ENCODE peak calls at places on chromosomes 4 and X, in six cellular contexts. One of them, this sample, is unnamed.

GRCh38 chr4:67122029-67122428 is 423.3 kb downstream of the CENPC start:
- DNase-seq in activated CD8-positive, alpha-beta T cell treated with anti-CD3 and anti-CD28 coated beads for 36 hours: no peak
- DNase-seq in H4: peak
- DNase-seq in activated naive CD4-positive, alpha-beta T cell treated with anti-CD3 and anti-CD28 coated beads, Interleukin-2, amount 50 U/mL, for 72 hours: no peak
- DNase-seq in lung: no peak
- DNase-seq in type B pancreatic cell: no peak
- DNase-seq in this sample: no peak

GRCh38 chr4:137909910-137910309 is 332.2 kb downstream of the SLC7A11 start:
- DNase-seq in activated CD8-positive, alpha-beta T cell treated with anti-CD3 and anti-CD28 coated beads for 36 hours: no peak
- DNase-seq in H4: no peak
- DNase-seq in activated naive CD4-positive, alpha-beta T cell treated with anti-CD3 and anti-CD28 coated beads, Interleukin-2, amount 50 U/mL, for 72 hours: no peak
- DNase-seq in lung: no peak
- DNase-seq in type B pancreatic cell: no peak
- DNase-seq in this sample: peak

GRCh38 chrX:41474726-41475100 is 27.6 kb downstream of the NYX start:
- DNase-seq in activated CD8-positive, alpha-beta T cell treated with anti-CD3 and anti-CD28 coated beads for 36 hours: no peak
- DNase-seq in H4: no peak
- DNase-seq in activated naive CD4-positive, alpha-beta T cell treated with anti-CD3 and anti-CD28 coated beads, Interleukin-2, amount 50 U/mL, for 72 hours: no peak
- DNase-seq in lung: no peak
- DNase-seq in type B pancreatic cell: no peak
- DNase-seq in this sample: no peak

GRCh38 chr4:75069493-75070074 is 136.7 kb downstream of the PARM1 start:
- DNase-seq in activated CD8-positive, alpha-beta T cell treated with anti-CD3 and anti-CD28 coated beads for 36 hours: no peak
- DNase-seq in H4: no peak
- DNase-seq in activated naive CD4-positive, alpha-beta T cell treated with anti-CD3 and anti-CD28 coated beads, Interleukin-2, amount 50 U/mL, for 72 hours: no peak
- DNase-seq in lung: no peak
- DNase-seq in type B pancreatic cell: no peak
- DNase-seq in this sample: no peak

GRCh38 chrX:130025256-130025655 is 42.8 kb downstream of the BCORL1 start:
- DNase-seq in activated CD8-positive, alpha-beta T cell treated with anti-CD3 and anti-CD28 coated beads for 36 hours: no peak
- DNase-seq in H4: no peak
- DNase-seq in activated naive CD4-positive, alpha-beta T cell treated with anti-CD3 and anti-CD28 coated beads, Interleukin-2, amount 50 U/mL, for 72 hours: no peak
- DNase-seq in lung: no peak
- DNase-seq in type B pancreatic cell: no peak
- DNase-seq in this sample: peak

GRCh38 chr4:52982246-52982950 is 120.3 kb downstream of the RASL11B start:
- DNase-seq in activated CD8-positive, alpha-beta T cell treated with anti-CD3 and anti-CD28 coated beads for 36 hours: no peak
- DNase-seq in H4: peak
- DNase-seq in activated naive CD4-positive, alpha-beta T cell treated with anti-CD3 and anti-CD28 coated beads, Interleukin-2, amount 50 U/mL, for 72 hours: no peak
- DNase-seq in lung: no peak
- DNase-seq in type B pancreatic cell: no peak
- DNase-seq in this sample: peak

GRCh38 chr4:89915937-89916336 is 21.3 kb downstream of the MMRN1 start:
- DNase-seq in activated CD8-positive, alpha-beta T cell treated with anti-CD3 and anti-CD28 coated beads for 36 hours: no peak
- DNase-seq in H4: no peak
- DNase-seq in activated naive CD4-positive, alpha-beta T cell treated with anti-CD3 and anti-CD28 coated beads, Interleukin-2, amount 50 U/mL, for 72 hours: no peak
- DNase-seq in lung: no peak
- DNase-seq in type B pancreatic cell: no peak
- DNase-seq in this sample: no peak

GRCh38 chr4:175560628-175561027 is 251.4 kb downstream of the GPM6A start:
- DNase-seq in activated CD8-positive, alpha-beta T cell treated with anti-CD3 and anti-CD28 coated beads for 36 hours: no peak
- DNase-seq in H4: peak
- DNase-seq in activated naive CD4-positive, alpha-beta T cell treated with anti-CD3 and anti-CD28 coated beads, Interleukin-2, amount 50 U/mL, for 72 hours: no peak
- DNase-seq in lung: no peak
- DNase-seq in type B pancreatic cell: no peak
- DNase-seq in this sample: no peak

GRCh38 chrX:81174286-81174685 is 27.4 kb downstream of the HMGN5 start:
- DNase-seq in activated CD8-positive, alpha-beta T cell treated with anti-CD3 and anti-CD28 coated beads for 36 hours: no peak
- DNase-seq in H4: peak
- DNase-seq in activated naive CD4-positive, alpha-beta T cell treated with anti-CD3 and anti-CD28 coated beads, Interleukin-2, amount 50 U/mL, for 72 hours: no peak
- DNase-seq in lung: no peak
- DNase-seq in type B pancreatic cell: no peak
- DNase-seq in this sample: peak

GRCh38 chr4:931960-932712 is at the start of the genes GAK and TMEM175:
- DNase-seq in activated CD8-positive, alpha-beta T cell treated with anti-CD3 and anti-CD28 coated beads for 36 hours: peak
- DNase-seq in H4: peak
- DNase-seq in activated naive CD4-positive, alpha-beta T cell treated with anti-CD3 and anti-CD28 coated beads, Interleukin-2, amount 50 U/mL, for 72 hours: peak
- DNase-seq in lung: peak
- DNase-seq in type B pancreatic cell: peak
- DNase-seq in this sample: peak

GRCh38 chrX:70033348-70033747 is 16.4 kb downstream of the AWAT2 start:
- DNase-seq in activated CD8-positive, alpha-beta T cell treated with anti-CD3 and anti-CD28 coated beads for 36 hours: peak
- DNase-seq in H4: peak
- DNase-seq in activated naive CD4-positive, alpha-beta T cell treated with anti-CD3 and anti-CD28 coated beads, Interleukin-2, amount 50 U/mL, for 72 hours: peak
- DNase-seq in lung: no peak
- DNase-seq in type B pancreatic cell: no peak
- DNase-seq in this sample: peak

GRCh38 chrX:12949205-12949926 is 25.5 kb upstream of the TMSB4X start:
- DNase-seq in activated CD8-positive, alpha-beta T cell treated with anti-CD3 and anti-CD28 coated beads for 36 hours: no peak
- DNase-seq in H4: no peak
- DNase-seq in activated naive CD4-positive, alpha-beta T cell treated with anti-CD3 and anti-CD28 coated beads, Interleukin-2, amount 50 U/mL, for 72 hours: no peak
- DNase-seq in lung: no peak
- DNase-seq in type B pancreatic cell: no peak
- DNase-seq in this sample: peak

GRCh38 chrX:72314881-72315280 is 9.2 kb upstream of the CITED1 start:
- DNase-seq in activated CD8-positive, alpha-beta T cell treated with anti-CD3 and anti-CD28 coated beads for 36 hours: no peak
- DNase-seq in H4: no peak
- DNase-seq in activated naive CD4-positive, alpha-beta T cell treated with anti-CD3 and anti-CD28 coated beads, Interleukin-2, amount 50 U/mL, for 72 hours: no peak
- DNase-seq in lung: no peak
- DNase-seq in type B pancreatic cell: no peak
- DNase-seq in this sample: no peak

GRCh38 chrX:10900585-10901289 is 210.4 kb upstream of the HCCS start:
- DNase-seq in activated CD8-positive, alpha-beta T cell treated with anti-CD3 and anti-CD28 coated beads for 36 hours: no peak
- DNase-seq in H4: no peak
- DNase-seq in activated naive CD4-positive, alpha-beta T cell treated with anti-CD3 and anti-CD28 coated beads, Interleukin-2, amount 50 U/mL, for 72 hours: no peak
- DNase-seq in lung: no peak
- DNase-seq in type B pancreatic cell: no peak
- DNase-seq in this sample: no peak

GRCh38 chrX:63855896-63856295 is 70.9 kb upstream of the ARHGEF9 start:
- DNase-seq in activated CD8-positive, alpha-beta T cell treated with anti-CD3 and anti-CD28 coated beads for 36 hours: no peak
- DNase-seq in H4: no peak
- DNase-seq in activated naive CD4-positive, alpha-beta T cell treated with anti-CD3 and anti-CD28 coated beads, Interleukin-2, amount 50 U/mL, for 72 hours: no peak
- DNase-seq in lung: no peak
- DNase-seq in type B pancreatic cell: no peak
- DNase-seq in this sample: no peak

GRCh38 chr4:38137080-38137479 is 176.9 kb downstream of the PTTG2 start:
- DNase-seq in activated CD8-positive, alpha-beta T cell treated with anti-CD3 and anti-CD28 coated beads for 36 hours: no peak
- DNase-seq in H4: no peak
- DNase-seq in activated naive CD4-positive, alpha-beta T cell treated with anti-CD3 and anti-CD28 coated beads, Interleukin-2, amount 50 U/mL, for 72 hours: no peak
- DNase-seq in lung: no peak
- DNase-seq in type B pancreatic cell: no peak
- DNase-seq in this sample: no peak

GRCh38 chrX:119758682-119759332 is 419 bp downstream of the SOWAHD start:
- DNase-seq in activated CD8-positive, alpha-beta T cell treated with anti-CD3 and anti-CD28 coated beads for 36 hours: peak
- DNase-seq in H4: no peak
- DNase-seq in activated naive CD4-positive, alpha-beta T cell treated with anti-CD3 and anti-CD28 coated beads, Interleukin-2, amount 50 U/mL, for 72 hours: peak
- DNase-seq in lung: no peak
- DNase-seq in type B pancreatic cell: no peak
- DNase-seq in this sample: no peak

GRCh38 chrX:31200430-31200829 is 128.6 kb upstream of the FTHL17 start:
- DNase-seq in activated CD8-positive, alpha-beta T cell treated with anti-CD3 and anti-CD28 coated beads for 36 hours: no peak
- DNase-seq in H4: no peak
- DNase-seq in activated naive CD4-positive, alpha-beta T cell treated with anti-CD3 and anti-CD28 coated beads, Interleukin-2, amount 50 U/mL, for 72 hours: no peak
- DNase-seq in lung: no peak
- DNase-seq in type B pancreatic cell: no peak
- DNase-seq in this sample: no peak

GRCh38 chrX:151735219-151735618 is 673 bp downstream of the CNGA2 start:
- DNase-seq in activated CD8-positive, alpha-beta T cell treated with anti-CD3 and anti-CD28 coated beads for 36 hours: no peak
- DNase-seq in H4: no peak
- DNase-seq in activated naive CD4-positive, alpha-beta T cell treated with anti-CD3 and anti-CD28 coated beads, Interleukin-2, amount 50 U/mL, for 72 hours: no peak
- DNase-seq in lung: no peak
- DNase-seq in type B pancreatic cell: no peak
- DNase-seq in this sample: no peak

GRCh38 chr4:140048419-140049022 is 105.5 kb downstream of the MAML3 start:
- DNase-seq in activated CD8-positive, alpha-beta T cell treated with anti-CD3 and anti-CD28 coated beads for 36 hours: no peak
- DNase-seq in H4: no peak
- DNase-seq in activated naive CD4-positive, alpha-beta T cell treated with anti-CD3 and anti-CD28 coated beads, Interleukin-2, amount 50 U/mL, for 72 hours: no peak
- DNase-seq in lung: no peak
- DNase-seq in type B pancreatic cell: no peak
- DNase-seq in this sample: no peak

GRCh38 chr4:105135746-105136145 is 10.9 kb upstream of the TET2 start:
- DNase-seq in activated CD8-positive, alpha-beta T cell treated with anti-CD3 and anti-CD28 coated beads for 36 hours: no peak
- DNase-seq in H4: no peak
- DNase-seq in activated naive CD4-positive, alpha-beta T cell treated with anti-CD3 and anti-CD28 coated beads, Interleukin-2, amount 50 U/mL, for 72 hours: no peak
- DNase-seq in lung: no peak
- DNase-seq in type B pancreatic cell: no peak
- DNase-seq in this sample: no peak

GRCh38 chr4:10584042-10584441 is 100.5 kb downstream of the CLNK start:
- DNase-seq in activated CD8-positive, alpha-beta T cell treated with anti-CD3 and anti-CD28 coated beads for 36 hours: no peak
- DNase-seq in H4: peak
- DNase-seq in activated naive CD4-positive, alpha-beta T cell treated with anti-CD3 and anti-CD28 coated beads, Interleukin-2, amount 50 U/mL, for 72 hours: no peak
- DNase-seq in lung: no peak
- DNase-seq in type B pancreatic cell: no peak
- DNase-seq in this sample: peak

GRCh38 chrX:21503593-21503992 is 129.4 kb downstream of the CNKSR2 start:
- DNase-seq in activated CD8-positive, alpha-beta T cell treated with anti-CD3 and anti-CD28 coated beads for 36 hours: no peak
- DNase-seq in H4: no peak
- DNase-seq in activated naive CD4-positive, alpha-beta T cell treated with anti-CD3 and anti-CD28 coated beads, Interleukin-2, amount 50 U/mL, for 72 hours: no peak
- DNase-seq in lung: no peak
- DNase-seq in type B pancreatic cell: no peak
- DNase-seq in this sample: no peak

GRCh38 chr4:175106301-175106700 is 188.1 kb downstream of the ADAM29 start:
- DNase-seq in activated CD8-positive, alpha-beta T cell treated with anti-CD3 and anti-CD28 coated beads for 36 hours: no peak
- DNase-seq in H4: no peak
- DNase-seq in activated naive CD4-positive, alpha-beta T cell treated with anti-CD3 and anti-CD28 coated beads, Interleukin-2, amount 50 U/mL, for 72 hours: no peak
- DNase-seq in lung: no peak
- DNase-seq in type B pancreatic cell: no peak
- DNase-seq in this sample: peak

GRCh38 chr4:3836802-3837601 is 70.8 kb downstream of the ADRA2C start:
- DNase-seq in activated CD8-positive, alpha-beta T cell treated with anti-CD3 and anti-CD28 coated beads for 36 hours: peak
- DNase-seq in H4: no peak
- DNase-seq in activated naive CD4-positive, alpha-beta T cell treated with anti-CD3 and anti-CD28 coated beads, Interleukin-2, amount 50 U/mL, for 72 hours: peak
- DNase-seq in lung: no peak
- DNase-seq in type B pancreatic cell: no peak
- DNase-seq in this sample: peak

GRCh38 chrX:116281106-116281505 is 110.6 kb downstream of the AGTR2 start:
- DNase-seq in activated CD8-positive, alpha-beta T cell treated with anti-CD3 and anti-CD28 coated beads for 36 hours: no peak
- DNase-seq in H4: no peak
- DNase-seq in activated naive CD4-positive, alpha-beta T cell treated with anti-CD3 and anti-CD28 coated beads, Interleukin-2, amount 50 U/mL, for 72 hours: no peak
- DNase-seq in lung: no peak
- DNase-seq in type B pancreatic cell: no peak
- DNase-seq in this sample: no peak

GRCh38 chr4:4861592-4862551 is 2.4 kb downstream of the MSX1 start:
- DNase-seq in activated CD8-positive, alpha-beta T cell treated with anti-CD3 and anti-CD28 coated beads for 36 hours: no peak
- DNase-seq in H4: no peak
- DNase-seq in activated naive CD4-positive, alpha-beta T cell treated with anti-CD3 and anti-CD28 coated beads, Interleukin-2, amount 50 U/mL, for 72 hours: peak
- DNase-seq in lung: no peak
- DNase-seq in type B pancreatic cell: no peak
- DNase-seq in this sample: no peak

GRCh38 chrX:68571292-68572256 is 72.7 kb downstream of the YIPF6 start:
- DNase-seq in activated CD8-positive, alpha-beta T cell treated with anti-CD3 and anti-CD28 coated beads for 36 hours: peak
- DNase-seq in H4: peak
- DNase-seq in activated naive CD4-positive, alpha-beta T cell treated with anti-CD3 and anti-CD28 coated beads, Interleukin-2, amount 50 U/mL, for 72 hours: peak
- DNase-seq in lung: no peak
- DNase-seq in type B pancreatic cell: no peak
- DNase-seq in this sample: no peak

GRCh38 chr4:139367421-139368090 is 65.3 kb upstream of the NDUFC1 start:
- DNase-seq in activated CD8-positive, alpha-beta T cell treated with anti-CD3 and anti-CD28 coated beads for 36 hours: no peak
- DNase-seq in H4: no peak
- DNase-seq in activated naive CD4-positive, alpha-beta T cell treated with anti-CD3 and anti-CD28 coated beads, Interleukin-2, amount 50 U/mL, for 72 hours: no peak
- DNase-seq in lung: no peak
- DNase-seq in type B pancreatic cell: no peak
- DNase-seq in this sample: no peak

GRCh38 chr4:78293348-78293747 is 236.2 kb downstream of the FRAS1 start:
- DNase-seq in activated CD8-positive, alpha-beta T cell treated with anti-CD3 and anti-CD28 coated beads for 36 hours: no peak
- DNase-seq in H4: peak
- DNase-seq in activated naive CD4-positive, alpha-beta T cell treated with anti-CD3 and anti-CD28 coated beads, Interleukin-2, amount 50 U/mL, for 72 hours: no peak
- DNase-seq in lung: no peak
- DNase-seq in type B pancreatic cell: no peak
- DNase-seq in this sample: no peak

GRCh38 chr4:114867291-114867690 is 246.1 kb downstream of the NDST4 start:
- DNase-seq in activated CD8-positive, alpha-beta T cell treated with anti-CD3 and anti-CD28 coated beads for 36 hours: no peak
- DNase-seq in H4: peak
- DNase-seq in activated naive CD4-positive, alpha-beta T cell treated with anti-CD3 and anti-CD28 coated beads, Interleukin-2, amount 50 U/mL, for 72 hours: no peak
- DNase-seq in lung: no peak
- DNase-seq in type B pancreatic cell: no peak
- DNase-seq in this sample: peak

This sample was measured in SJCRH30.